ENCODE peak calls at places on chromosomes 7 and 10, in nine cellular contexts. J is substantia nigra; S is effector memory CD8-positive, alpha-beta T cell; V is tibial artery; D is stimulated activated CD8-positive, alpha-beta memory T cell treated with anti-CD3 and anti-CD28 coated beads, Interleukin-7, amount 100 ng/mL, for 48 hours; H is activated naive CD8-positive, alpha-beta T cell treated with anti-CD3 and anti-CD28 coated beads, Interleukin-2, amount 50 U/mL, for 24 hours; W is fibroblast of the aortic adventitia; M is activated naive CD4-positive, alpha-beta T cell treated with anti-CD3 and anti-CD28 coated beads for 36 hours; B is AG09309. P is an unnamed sample.

GRCh38 chr7:151814400-151814914 is 62.5 kb downstream of the PRKAG2 start:
- DNase-seq in S (no peak), W (no peak), V (no peak), M (no peak), D (no peak), J (no peak), B (no peak), H (no peak), P (no peak)

GRCh38 chr7:125444864-125445263 is 515.2 kb upstream of the POT1 start:
- DNase-seq in S (no peak), J (no peak), W (no peak), B (no peak), M (no peak), D (no peak), V (no peak), H (no peak), P (no peak)

GRCh38 chr7:15889501-15889900 is 203.0 kb upstream of the MEOX2 start:
- DNase-seq in W (peak; percentile 26), M (no peak), B (no peak), V (no peak), J (no peak), S (no peak), D (no peak), H (no peak), P (no peak)

GRCh38 chr7:152683297-152683696 is 7.4 kb upstream of the XRCC2 start:
- DNase-seq in M (no peak), S (no peak), J (no peak), W (no peak), V (no peak), D (no peak), H (no peak), B (no peak), P (no peak)

GRCh38 chr7:151199196-151199874 is 11.0 kb downstream of the H2BK1 start:
- DNase-seq in H (no peak), D (no peak), S (no peak), J (no peak), V (no peak), W (no peak), B (no peak), M (no peak), P (peak; percentile 78)

GRCh38 chr10:132498562-132499366 is 38.8 kb upstream of the INPP5A start:
- DNase-seq in W (no peak), B (no peak), M (no peak), H (no peak), J (no peak), D (no peak), V (no peak), S (no peak), P (no peak)

GRCh38 chr10:124496620-124497019 is 35.0 kb downstream of the LHPP start:
- DNase-seq in V (no peak), M (no peak), D (no peak), J (no peak), B (no peak), H (no peak), W (no peak), S (no peak), P (no peak)

GRCh38 chr10:95413608-95414007 is 122.8 kb upstream of the PDLIM1 start:
- DNase-seq in M (no peak), H (no peak), J (no peak), W (no peak), S (no peak), V (peak; percentile 65), B (no peak), D (no peak), P (no peak)

GRCh38 chr7:111528331-111528730 is 34.0 kb downstream of the IMMP2L start:
- DNase-seq in J (no peak), S (no peak), V (no peak), D (no peak), H (no peak), B (no peak), M (peak; percentile 6), W (no peak), P (no peak)